ENCODE peak calls at places on chromosomes 16 and 17, in seven cellular contexts. J is nucleus accumbens, G is NCI-H1930, F is H9, B is ELR, X is caudate nucleus, W is RWPE1. R is an unnamed sample.

GRCh38 chr17:28370035-28370743 is at the start of gene VTN:
- DNase-seq in F (peak; percentile 89), G (no peak), B (peak; percentile 43), J (no peak), X (no peak), W (no peak), R (no peak)

GRCh38 chr17:81044764-81045589 is 10.0 kb downstream of the BAIAP2 start:
- DNase-seq in G (no peak), F (no peak), W (no peak), J (no peak), X (no peak), B (peak; percentile 70), R (no peak)

GRCh38 chr17:17667947-17668346 is 13.3 kb upstream of the RAI1 start:
- DNase-seq in F (no peak), B (no peak), W (no peak), G (no peak), J (no peak), X (no peak), R (no peak)

GRCh38 chr17:43732961-43733360 is 25.6 kb downstream of the SOST start:
- DNase-seq in F (no peak), G (no peak), X (no peak), W (no peak), J (no peak), B (peak; percentile 97), R (no peak)

GRCh38 chr17:43367588-43368242 is 31.1 kb upstream of the ARL4D start:
- DNase-seq in B (peak; percentile 100), X (no peak), F (peak; percentile 62), W (peak; percentile 60), G (peak; percentile 71), J (no peak), R (no peak)

GRCh38 chr16:12544477-12545291 is 259.0 kb downstream of the CPPED1 start:
- DNase-seq in W (no peak), X (no peak), G (no peak), B (no peak), J (no peak), F (no peak), R (no peak)

GRCh38 chr17:75720656-75721462 is at the start of gene ITGB4:
- DNase-seq in B (peak; percentile 25), F (peak; percentile 95), X (no peak), J (no peak), W (peak; percentile 92), G (no peak), R (no peak)

GRCh38 chr16:16184594-16184993 is 38.7 kb downstream of the ABCC6 start:
- DNase-seq in G (no peak), J (no peak), X (no peak), F (no peak), W (no peak), B (no peak), R (no peak)

GRCh38 chr16:82684246-82684645 is 57.5 kb downstream of the CDH13 start:
- DNase-seq in B (no peak), J (no peak), W (no peak), G (no peak), X (no peak), F (no peak), R (no peak)

GRCh38 chr16:47565454-47565853 is 104.3 kb downstream of the PHKB start:
- DNase-seq in G (no peak), X (no peak), B (peak; percentile 82), F (no peak), J (no peak), W (peak; percentile 39), R (no peak)

GRCh38 chr16:30367349-30368009 is 2.8 kb downstream of the TBC1D10B start:
- DNase-seq in G (no peak), F (no peak), W (no peak), X (no peak), J (no peak), B (no peak), R (no peak)